ENCODE peak calls at places on chromosomes 13 and 19, in six cellular contexts. E, X, F, T, P and A are unnamed samples. For H3K4me1, the result is how much of the 10 kb centered on the place peaks cover.

GRCh38 chr13:33728271-33729037 is 89.5 kb upstream of the RFC3 start:
- DNase-seq in E (no peak), X (no peak), F (no peak), T (no peak), P (peak), A (no peak)

GRCh38 chr19:49119411-49120324 is at the start of gene PPFIA3:
- DNase-seq in E (peak), X (peak), F (no peak), T (no peak), P (peak), A (no peak)

GRCh38 chr13:107743983-107744382 is 471.4 kb downstream of the LIG4 start:
- DNase-seq in E (no peak), X (no peak), F (no peak), T (no peak), P (no peak), A (no peak)

GRCh38 chr13:99382428-99383133 is 75.4 kb upstream of the GPR183 start:
- DNase-seq in E (no peak), X (no peak), F (no peak), T (no peak), P (no peak), A (no peak)

GRCh38 chr13:113337556-113337955 is 26.4 kb downstream of the GRTP1 start:
- DNase-seq in E (no peak), X (no peak), F (peak), T (no peak), P (peak), A (peak)

GRCh38 chr19:45643927-45644771 is 5.0 kb upstream of the EML2 start:
- DNase-seq in E (no peak), X (no peak), F (no peak), T (no peak), P (no peak), A (no peak)

GRCh38 chr13:29522044-29522685 is 73.3 kb downstream of the SLC7A1 start:
- DNase-seq in E (no peak), X (peak), F (no peak), T (no peak), P (no peak), A (no peak)

GRCh38 chr13:57640582-57640981 is 9.0 kb downstream of the PCDH17 start:
- DNase-seq in E (no peak), X (no peak), F (no peak), T (no peak), P (no peak), A (no peak)

GRCh38 chr19:489418-490196 is 6.7 kb upstream of the MADCAM1 start:
- DNase-seq in E (no peak), X (no peak), F (no peak), T (no peak), P (peak), A (no peak)

GRCh38 chr13:45195421-45195820 is 5.4 kb downstream of the KCTD4 start:
- DNase-seq in E (no peak), X (no peak), F (no peak), T (no peak), P (no peak), A (no peak)
- H3K4me1 ChIP-seq in E (under half), X (under half), F (under half), T (under half), P (under half), A (under half)

DNA sequence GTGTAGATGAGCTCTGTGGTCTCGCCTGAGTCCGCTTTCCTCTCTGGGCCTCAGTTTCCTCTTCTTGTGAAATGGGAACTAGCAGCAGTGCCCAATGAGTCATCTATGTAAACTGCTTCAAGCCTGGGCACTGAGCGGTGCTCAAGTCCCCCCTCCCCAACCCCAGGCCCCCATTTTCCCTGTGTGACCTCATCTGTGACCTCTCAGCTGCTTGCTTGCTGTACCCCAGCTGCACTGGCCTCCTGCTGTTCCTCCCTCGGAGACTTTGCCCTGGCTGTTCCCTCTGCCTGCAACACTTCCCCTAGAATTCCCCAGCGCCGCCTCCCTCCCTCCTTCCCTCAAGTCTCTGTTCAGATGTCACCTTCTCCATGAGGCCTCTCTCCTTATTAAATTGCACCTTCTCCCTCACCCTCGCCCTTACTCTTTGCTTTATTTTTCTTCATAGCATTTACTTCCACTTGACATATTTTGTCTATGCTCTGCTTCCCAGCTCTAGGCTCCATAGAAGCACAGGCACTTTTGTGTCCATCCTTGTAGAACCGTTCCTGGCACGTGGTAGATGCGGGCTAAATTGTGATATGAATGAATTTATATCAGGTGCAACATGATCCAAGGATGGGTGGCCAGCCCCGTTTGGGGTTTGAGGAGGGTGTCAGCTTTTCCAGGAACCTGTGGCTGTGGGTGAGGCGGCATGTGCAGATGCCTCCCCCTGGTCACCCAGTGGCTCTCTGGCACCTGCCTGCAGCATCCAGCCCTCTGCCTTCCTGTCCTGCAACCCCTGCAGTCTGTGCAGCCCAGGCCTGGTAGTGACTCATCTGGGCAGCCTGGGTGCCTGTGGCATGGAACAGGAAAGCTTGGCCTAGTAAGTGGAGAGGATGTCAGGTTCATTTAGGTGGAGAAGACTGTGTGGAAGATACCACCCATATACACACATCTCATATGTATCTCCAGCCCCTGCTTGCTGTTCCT is 26.3 kb downstream of the SIPA1L3 start:
- DNase-seq in E (no peak), X (peak), F (no peak), T (no peak), P (peak), A (no peak)
- H3K4me1 ChIP-seq in E (under half), X (under half), F (under half), T (under half), P (under half), A (under half)

DNA sequence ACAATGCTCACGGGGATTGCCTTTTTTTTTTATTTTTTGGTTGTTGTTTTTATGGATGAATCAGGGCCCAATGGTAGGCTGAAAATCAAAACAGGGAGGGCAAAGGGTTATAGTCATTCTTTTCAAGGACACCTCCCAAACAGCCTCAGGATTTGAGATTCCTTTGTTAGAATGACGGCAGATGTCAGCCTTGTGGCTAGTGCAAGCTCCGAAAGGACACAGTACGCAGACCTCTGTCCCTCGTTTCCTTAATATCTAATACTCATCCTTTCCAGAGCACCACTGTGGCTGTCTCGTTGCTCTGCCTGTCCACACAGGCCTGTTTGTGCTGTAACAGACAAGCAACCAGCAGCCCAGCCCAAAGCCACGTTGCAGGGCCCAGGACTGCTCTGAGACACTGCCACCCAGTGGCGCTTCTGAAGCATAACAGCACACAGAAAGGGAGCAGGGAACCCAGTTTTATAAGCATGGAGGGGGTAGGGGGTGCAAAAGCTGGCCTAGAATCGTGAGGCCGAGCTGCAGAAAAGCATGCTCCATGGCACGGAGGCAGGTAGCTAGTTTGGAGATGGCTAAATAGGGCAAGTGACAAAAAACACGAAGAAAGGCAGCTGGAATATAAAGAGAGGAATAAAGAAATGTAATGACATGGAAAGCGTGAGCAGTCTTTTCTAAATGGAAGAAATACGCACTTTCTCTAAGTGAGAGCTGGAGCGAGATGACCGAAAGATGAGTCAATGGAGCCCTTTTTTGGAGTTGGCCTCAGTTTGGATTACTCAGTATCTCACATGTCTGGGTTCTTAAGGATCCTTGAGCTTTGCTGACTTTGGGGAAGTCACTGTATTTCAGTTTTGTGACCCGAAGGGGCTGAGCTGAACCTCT is 40.7 kb upstream of the MEDAG start:
- DNase-seq in E (peak), X (peak), F (peak), T (no peak), P (peak), A (peak)
- H3K4me1 ChIP-seq in E (under half), X (half or more), F (under half), T (under half), P (under half), A (under half)

GRCh38 chr19:33278023-33278402 is 24.3 kb downstream of the CEBPA start:
- DNase-seq in E (no peak), X (no peak), F (no peak), T (no peak), P (peak), A (no peak)

GRCh38 chr19:33277434-33277833 is 24.9 kb downstream of the CEBPA start:
- DNase-seq in E (no peak), X (no peak), F (no peak), T (no peak), P (no peak), A (no peak)

GRCh38 chr19:33279430-33280350 is 22.6 kb downstream of the CEBPA start:
- DNase-seq in E (no peak), X (no peak), F (no peak), T (no peak), P (no peak), A (no peak)

GRCh38 chr19:33280351-33280921 is 21.9 kb downstream of the CEBPA start:
- DNase-seq in E (no peak), X (no peak), F (no peak), T (no peak), P (no peak), A (no peak)

GRCh38 chr19:33278403-33279269 is 23.7 kb downstream of the CEBPA start:
- DNase-seq in E (no peak), X (peak), F (no peak), T (no peak), P (no peak), A (no peak)
- H3K4me1 ChIP-seq in E (under half), X (under half), F (under half), T (under half), P (under half), A (under half)

GRCh38 chr19:55248166-55248675 is 10.6 kb downstream of the PPP6R1 start:
- DNase-seq in E (no peak), X (no peak), F (no peak), T (no peak), P (peak), A (no peak)
- H3K4me1 ChIP-seq in E (under half), X (under half), F (under half), T (under half), P (under half), A (under half)

DNA sequence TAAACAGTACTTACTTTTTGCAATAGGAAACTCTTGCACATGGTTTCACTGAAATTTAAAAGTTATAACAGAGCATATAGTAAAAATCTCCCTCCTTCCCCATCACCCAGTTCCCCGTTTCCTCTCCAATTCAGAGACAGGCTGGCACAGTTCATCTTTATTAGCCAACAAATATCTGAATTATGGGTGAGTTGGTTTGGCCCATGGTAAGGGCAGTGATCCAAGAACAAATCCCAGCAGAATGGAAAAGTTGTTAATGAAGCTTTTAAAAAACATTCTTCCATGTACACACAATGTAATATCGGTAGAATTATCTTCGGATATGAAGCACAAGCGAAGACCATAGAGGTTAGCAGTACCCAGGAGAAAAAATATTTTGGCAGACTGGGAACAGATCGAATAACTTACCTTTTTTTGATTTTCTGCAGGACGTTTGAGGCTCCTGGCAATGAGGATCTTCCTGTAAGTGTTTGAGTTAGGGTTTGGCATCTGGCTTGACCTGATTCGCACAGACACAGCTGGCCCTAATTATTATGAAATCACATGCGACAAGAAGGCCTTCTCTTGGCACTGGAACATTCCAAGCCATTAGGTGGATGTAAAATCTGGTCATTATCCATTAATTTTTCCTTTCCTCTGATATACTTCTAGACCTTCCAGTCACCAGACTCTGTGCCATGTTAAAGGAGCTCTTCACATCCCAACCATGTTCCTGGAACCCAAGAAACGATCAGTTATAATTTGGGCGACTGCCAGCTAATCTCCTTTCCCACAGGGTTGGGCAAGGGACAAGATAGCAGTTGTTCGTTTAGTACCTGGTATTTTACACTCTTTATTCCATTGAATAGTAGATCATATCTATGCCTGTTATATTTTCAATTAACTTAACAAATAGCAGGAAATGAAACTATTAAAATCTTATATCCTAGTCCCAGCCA is 139.4 kb upstream of the TSC22D1 start:
- DNase-seq in E (no peak), X (peak), F (no peak), T (no peak), P (no peak), A (no peak)
- H3K4me1 ChIP-seq in E (under half), X (under half), F (under half), T (under half), P (under half), A (under half)

GRCh38 chr19:40284251-40284500 is 969 bp downstream of the AKT2 start:
- DNase-seq in E (no peak), X (no peak), F (no peak), T (no peak), P (no peak), A (no peak)
- H3K4me1 ChIP-seq in E (under half), X (under half), F (under half), T (under half), P (half or more), A (under half)